ENCODE peak calls at places on chromosome 6, in six cellular contexts. One of them, this sample, is unnamed.
A peak's percentile ranks its signal among the peaks of the same experiment; 100 is the strongest.

GRCh38 chr6:52573295-52573694 is 3.6 kb downstream of the TRAM2 start:
- DNase-seq in hepatocyte: no peak
- DNase-seq in psoas muscle: no peak
- DNase-seq in uterus: no peak
- DNase-seq in pancreas: no peak
- DNase-seq in effector memory CD4-positive, alpha-beta T cell: no peak
- DNase-seq in this sample: no peak

GRCh38 chr6:35185302-35185681 is 28.5 kb upstream of the SCUBE3 start:
- DNase-seq in hepatocyte: peak; percentile 70
- DNase-seq in psoas muscle: peak; percentile 31
- DNase-seq in uterus: no peak
- DNase-seq in pancreas: no peak
- DNase-seq in effector memory CD4-positive, alpha-beta T cell: no peak
- DNase-seq in this sample: no peak

GRCh38 chr6:141700836-141701235 is 431.9 kb upstream of the GJE1 start:
- DNase-seq in hepatocyte: no peak
- DNase-seq in psoas muscle: no peak
- DNase-seq in uterus: no peak
- DNase-seq in pancreas: no peak
- DNase-seq in effector memory CD4-positive, alpha-beta T cell: no peak
- DNase-seq in this sample: no peak

GRCh38 chr6:83065511-83066192 is at the start of gene UBE3D:
- DNase-seq in hepatocyte: peak; percentile 95
- DNase-seq in psoas muscle: peak; percentile 91
- DNase-seq in uterus: peak; percentile 88
- DNase-seq in pancreas: peak; percentile 91
- DNase-seq in effector memory CD4-positive, alpha-beta T cell: peak; percentile 89
- DNase-seq in this sample: peak; percentile 87

GRCh38 chr6:89506716-89507597 is 74.0 kb downstream of the ANKRD6 start:
- DNase-seq in hepatocyte: no peak
- DNase-seq in psoas muscle: no peak
- DNase-seq in uterus: no peak
- DNase-seq in pancreas: no peak
- DNase-seq in effector memory CD4-positive, alpha-beta T cell: no peak
- DNase-seq in this sample: no peak

GRCh38 chr6:35311390-35312075 is 13.9 kb downstream of the DEF6 start:
- DNase-seq in hepatocyte: no peak
- DNase-seq in psoas muscle: no peak
- DNase-seq in uterus: no peak
- DNase-seq in pancreas: no peak
- DNase-seq in effector memory CD4-positive, alpha-beta T cell: peak; percentile 50
- DNase-seq in this sample: peak; percentile 40

GRCh38 chr6:133245033-133245903 is 4.1 kb downstream of the EYA4 start:
- DNase-seq in hepatocyte: no peak
- DNase-seq in psoas muscle: no peak
- DNase-seq in uterus: no peak
- DNase-seq in pancreas: no peak
- DNase-seq in effector memory CD4-positive, alpha-beta T cell: no peak
- DNase-seq in this sample: no peak

GRCh38 chr6:56522871-56523270 is 119.8 kb downstream of the DST start:
- DNase-seq in hepatocyte: no peak
- DNase-seq in psoas muscle: no peak
- DNase-seq in uterus: no peak
- DNase-seq in pancreas: no peak
- DNase-seq in effector memory CD4-positive, alpha-beta T cell: no peak
- DNase-seq in this sample: no peak

GRCh38 chr6:20092071-20092566 is 120.2 kb downstream of the MBOAT1 start:
- DNase-seq in hepatocyte: peak; percentile 46
- DNase-seq in psoas muscle: no peak
- DNase-seq in uterus: no peak
- DNase-seq in pancreas: no peak
- DNase-seq in effector memory CD4-positive, alpha-beta T cell: no peak
- DNase-seq in this sample: no peak

GRCh38 chr6:168088161-168089106 is 9.4 kb upstream of the FRMD1 start:
- DNase-seq in hepatocyte: peak; percentile 89
- DNase-seq in psoas muscle: peak; percentile 14
- DNase-seq in uterus: peak; percentile 45
- DNase-seq in pancreas: peak; percentile 11
- DNase-seq in effector memory CD4-positive, alpha-beta T cell: no peak
- DNase-seq in this sample: no peak

GRCh38 chr6:132234356-132234755 is 166.9 kb downstream of the MOXD1 start:
- DNase-seq in hepatocyte: no peak
- DNase-seq in psoas muscle: no peak
- DNase-seq in uterus: no peak
- DNase-seq in pancreas: no peak
- DNase-seq in effector memory CD4-positive, alpha-beta T cell: no peak
- DNase-seq in this sample: no peak

GRCh38 chr6:170254315-170255213 is 36.3 kb downstream of the DLL1 start:
- DNase-seq in hepatocyte: no peak
- DNase-seq in psoas muscle: no peak
- DNase-seq in uterus: no peak
- DNase-seq in pancreas: no peak
- DNase-seq in effector memory CD4-positive, alpha-beta T cell: no peak
- DNase-seq in this sample: no peak

GRCh38 chr6:18115356-18115755 is 7.1 kb downstream of the NHLRC1 start:
- DNase-seq in hepatocyte: no peak
- DNase-seq in psoas muscle: no peak
- DNase-seq in uterus: no peak
- DNase-seq in pancreas: no peak
- DNase-seq in effector memory CD4-positive, alpha-beta T cell: no peak
- DNase-seq in this sample: no peak

GRCh38 chr6:91653954-91654843 is 1067.3 kb upstream of the MAP3K7 start:
- DNase-seq in hepatocyte: no peak
- DNase-seq in psoas muscle: no peak
- DNase-seq in uterus: no peak
- DNase-seq in pancreas: no peak
- DNase-seq in effector memory CD4-positive, alpha-beta T cell: no peak
- DNase-seq in this sample: no peak

GRCh38 chr6:79404677-79405076 is 132.6 kb downstream of the LCA5 start:
- DNase-seq in hepatocyte: peak; percentile 88
- DNase-seq in psoas muscle: no peak
- DNase-seq in uterus: no peak
- DNase-seq in pancreas: peak; percentile 24
- DNase-seq in effector memory CD4-positive, alpha-beta T cell: no peak
- DNase-seq in this sample: no peak

GRCh38 chr6:2857185-2857579 is 15.5 kb upstream of the SERPINB1 start:
- DNase-seq in hepatocyte: no peak
- DNase-seq in psoas muscle: no peak
- DNase-seq in uterus: no peak
- DNase-seq in pancreas: no peak
- DNase-seq in effector memory CD4-positive, alpha-beta T cell: no peak
- DNase-seq in this sample: no peak

GRCh38 chr6:2854394-2854982 is 12.8 kb upstream of the SERPINB1 start:
- DNase-seq in hepatocyte: no peak
- DNase-seq in psoas muscle: no peak
- DNase-seq in uterus: no peak
- DNase-seq in pancreas: no peak
- DNase-seq in effector memory CD4-positive, alpha-beta T cell: no peak
- DNase-seq in this sample: no peak

GRCh38 chr6:2853766-2854393 is 12.2 kb upstream of the SERPINB1 start:
- DNase-seq in hepatocyte: peak; percentile 62
- DNase-seq in psoas muscle: peak; percentile 62
- DNase-seq in uterus: peak; percentile 49
- DNase-seq in pancreas: no peak
- DNase-seq in effector memory CD4-positive, alpha-beta T cell: peak; percentile 54
- DNase-seq in this sample: peak; percentile 89

GRCh38 chr6:2852921-2853322 is 11.3 kb upstream of the SERPINB1 start:
- DNase-seq in hepatocyte: no peak
- DNase-seq in psoas muscle: no peak
- DNase-seq in uterus: no peak
- DNase-seq in pancreas: no peak
- DNase-seq in effector memory CD4-positive, alpha-beta T cell: no peak
- DNase-seq in this sample: no peak

DNA sequence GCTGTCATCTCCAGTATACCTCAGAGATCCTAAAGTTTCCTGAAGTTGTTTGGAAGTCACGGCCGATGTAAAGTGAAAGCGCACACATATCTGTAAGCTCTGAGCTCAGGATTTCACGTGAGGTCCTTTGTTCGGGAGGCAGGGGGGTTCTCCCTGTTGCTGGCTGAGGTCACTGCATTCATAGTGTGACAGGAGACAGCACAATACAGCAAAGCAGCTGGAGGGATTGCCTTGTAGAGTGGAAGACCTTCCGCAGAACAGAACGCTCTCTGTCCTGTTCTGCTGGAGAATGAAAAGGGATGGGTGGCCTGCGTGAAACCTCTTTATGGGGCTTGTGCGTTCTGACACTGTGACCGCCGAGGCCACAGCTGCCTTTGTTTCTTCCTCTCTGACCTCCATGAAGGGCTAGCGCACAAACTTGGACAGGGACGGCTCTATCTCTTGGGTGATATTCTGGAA is 13.4 kb upstream of the SERPINB1 start:
- DNase-seq in hepatocyte: no peak
- DNase-seq in psoas muscle: no peak
- DNase-seq in uterus: no peak
- DNase-seq in pancreas: no peak
- DNase-seq in effector memory CD4-positive, alpha-beta T cell: no peak
- DNase-seq in this sample: peak; percentile 39
- H3K4me1 ChIP-seq in hepatocyte: peaks cover 25% of the 10 kb centered on the region
- H3K4me1 ChIP-seq in psoas muscle: peaks cover 10% of the 10 kb centered on the region
- H3K4me1 ChIP-seq in uterus: no peaks in the 10 kb centered on the region
- H3K4me1 ChIP-seq in pancreas: peaks cover 13% of the 10 kb centered on the region
- H3K4me1 ChIP-seq in effector memory CD4-positive, alpha-beta T cell: peaks cover 64% of the 10 kb centered on the region
- H3K4me1 ChIP-seq in this sample: peaks cover 71% of the 10 kb centered on the region

GRCh38 chr6:137740347-137740746 is 126.7 kb upstream of the TNFAIP3 start:
- DNase-seq in hepatocyte: no peak
- DNase-seq in psoas muscle: no peak
- DNase-seq in uterus: no peak
- DNase-seq in pancreas: no peak
- DNase-seq in effector memory CD4-positive, alpha-beta T cell: no peak
- DNase-seq in this sample: no peak
- H3K4me1 ChIP-seq in hepatocyte: no peaks in the 10 kb centered on the region
- H3K4me1 ChIP-seq in psoas muscle: no peaks in the 10 kb centered on the region
- H3K4me1 ChIP-seq in uterus: no peaks in the 10 kb centered on the region
- H3K4me1 ChIP-seq in pancreas: no peaks in the 10 kb centered on the region
- H3K4me1 ChIP-seq in effector memory CD4-positive, alpha-beta T cell: peaks cover 11% of the 10 kb centered on the region
- H3K4me1 ChIP-seq in this sample: peaks cover 8% of the 10 kb centered on the region

GRCh38 chr6:129659590-129660345 is 50.2 kb downstream of the ARHGAP18 start:
- DNase-seq in hepatocyte: peak; percentile 38
- DNase-seq in psoas muscle: no peak
- DNase-seq in uterus: no peak
- DNase-seq in pancreas: no peak
- DNase-seq in effector memory CD4-positive, alpha-beta T cell: no peak
- DNase-seq in this sample: no peak
- H3K4me1 ChIP-seq in hepatocyte: peaks cover 10% of the 10 kb centered on the region
- H3K4me1 ChIP-seq in psoas muscle: peaks cover 30% of the 10 kb centered on the region
- H3K4me1 ChIP-seq in uterus: no peaks in the 10 kb centered on the region
- H3K4me1 ChIP-seq in pancreas: peaks cover 12% of the 10 kb centered on the region
- H3K4me1 ChIP-seq in effector memory CD4-positive, alpha-beta T cell: no peaks in the 10 kb centered on the region
- H3K4me1 ChIP-seq in this sample: peaks cover 3% of the 10 kb centered on the region

GRCh38 chr6:26553264-26553738 is 15.1 kb downstream of the HMGN4 start:
- DNase-seq in hepatocyte: peak; percentile 86
- DNase-seq in psoas muscle: peak; percentile 58
- DNase-seq in uterus: peak; percentile 76
- DNase-seq in pancreas: peak; percentile 71
- DNase-seq in effector memory CD4-positive, alpha-beta T cell: peak; percentile 56
- DNase-seq in this sample: peak; percentile 79
- H3K4me1 ChIP-seq in hepatocyte: no peaks in the 10 kb centered on the region
- H3K4me1 ChIP-seq in psoas muscle: peaks cover 7% of the 10 kb centered on the region
- H3K4me1 ChIP-seq in uterus: no peaks in the 10 kb centered on the region
- H3K4me1 ChIP-seq in pancreas: no peaks in the 10 kb centered on the region
- H3K4me1 ChIP-seq in effector memory CD4-positive, alpha-beta T cell: peaks cover 3% of the 10 kb centered on the region
- H3K4me1 ChIP-seq in this sample: peaks cover 11% of the 10 kb centered on the region

This sample was measured in CD8-positive, alpha-beta memory T cell.